ENCODE peak calls at places on chromosomes 11 and 22, in nine cellular contexts. E is NCI-H1105 treated with DMSO at 0.1 percent for 48 hours; Z is activated effector memory CD4-positive, alpha-beta T cell treated with anti-CD3 and anti-CD28 coated beads, Interleukin-2, amount 50 U/mL, for 16 hours; H is fibroblast of lung; G is ELF-1; Q is effector CD4-positive, alpha-beta T cell; M is activated T-helper 1 cell treated with anti-CD3 and anti-CD28 coated beads, Interleukin-12 subunit alpha, Interleukin-12 subunit beta, Interleukin-2, Interleukin-4 antibody, amounts not matched to agents 30 ng/mL and 10 ng/mL and 1 ng/mL, durations not matched to agents 14 hours and 24 hours and 36 hours; T is 8988T; W is ACHN. X is an unnamed sample.

GRCh38 chr22:46049726-46050450 is 72.9 kb upstream of the WNT7B start:
- DNase-seq in G (no peak), H (no peak), E (no peak), T (no peak), M (no peak), Z (peak; percentile 36), Q (no peak), W (no peak), X (no peak)

GRCh38 chr22:21754523-21755128 is 19.0 kb upstream of the YPEL1 start:
- DNase-seq in M (no peak), Q (no peak), E (peak; percentile 17), T (no peak), W (no peak), H (peak; percentile 12), G (no peak), Z (no peak), X (no peak)

GRCh38 chr11:96014234-96014633 is 90.3 kb upstream of the MTMR2 start:
- DNase-seq in W (peak; percentile 40), Z (peak; percentile 68), G (no peak), Q (peak; percentile 44), H (peak; percentile 74), T (no peak), E (no peak), M (peak; percentile 15), X (no peak)

GRCh38 chr22:32378703-32379272 is 21.1 kb downstream of the RFPL3 start:
- DNase-seq in W (peak; percentile 77), T (peak; percentile 55), H (peak; percentile 12), Q (no peak), E (no peak), M (no peak), Z (no peak), G (peak; percentile 63), X (no peak)

GRCh38 chr11:134645576-134645975 is 233.5 kb upstream of the B3GAT1 start:
- DNase-seq in G (no peak), E (no peak), T (no peak), H (no peak), Q (no peak), Z (no peak), M (no peak), W (no peak), X (no peak)

GRCh38 chr11:80855975-80856524 is 1415.2 kb upstream of the TENM4 start:
- DNase-seq in M (no peak), G (no peak), T (no peak), E (no peak), W (peak; percentile 52), Q (no peak), H (peak; percentile 76), Z (no peak), X (no peak)

GRCh38 chr11:125235006-125235405 is 70.5 kb downstream of the PKNOX2 start:
- DNase-seq in E (no peak), W (no peak), Z (no peak), G (no peak), M (no peak), H (no peak), Q (no peak), T (no peak), X (no peak)

GRCh38 chr11:86743223-86744118 is 56.9 kb upstream of the PRSS23 start:
- DNase-seq in E (no peak), Q (no peak), W (peak; percentile 94), T (peak; percentile 37), Z (peak; percentile 71), H (peak; percentile 99), G (peak; percentile 48), M (no peak), X (no peak)

GRCh38 chr11:64533501-64533900 is 57.5 kb upstream of the SLC22A12 start:
- DNase-seq in W (no peak), Q (no peak), T (no peak), M (no peak), G (no peak), H (no peak), Z (no peak), E (no peak), X (no peak)

GRCh38 chr11:96464695-96465307 is 75.0 kb downstream of the JRKL start:
- DNase-seq in Z (no peak), W (peak; percentile 73), M (no peak), Q (no peak), H (peak; percentile 68), G (peak; percentile 56), T (peak; percentile 29), E (peak; percentile 94), X (peak; percentile 52)

GRCh38 chr22:50569041-50569459 is 6.3 kb upstream of the SYCE3 start:
- DNase-seq in T (no peak), Z (peak; percentile 33), H (no peak), G (no peak), M (no peak), Q (no peak), W (no peak), E (no peak), X (no peak)

GRCh38 chr11:71078482-71078881 is 173.9 kb downstream of the SHANK2 start:
- DNase-seq in T (no peak), H (no peak), G (peak; percentile 22), E (peak; percentile 7), W (peak; percentile 23), Q (no peak), M (no peak), Z (no peak), X (peak; percentile 33)

GRCh38 chr22:28702891-28703290 is 23.3 kb upstream of the TTC28 start:
- DNase-seq in E (no peak), M (no peak), Z (no peak), H (no peak), W (no peak), T (no peak), G (no peak), Q (no peak), X (no peak)